ENCODE peak calls at places on chromosomes 7 and 10, in five cellular contexts. P, J, X, I and T are unnamed samples.

GRCh38 chr10:36783400-36783799 is 342.0 kb upstream of the ANKRD30A start:
- DNase-seq in P (no peak), J (no peak), X (no peak), I (no peak), T (no peak)

GRCh38 chr7:108604685-108605077 is 35.0 kb downstream of the DNAJB9 start:
- DNase-seq in P (no peak), J (no peak), X (no peak), I (no peak), T (no peak)

GRCh38 chr10:74153123-74153522 is 2.1 kb downstream of the ADK start:
- DNase-seq in P (no peak), J (no peak), X (no peak), I (no peak), T (no peak)

GRCh38 chr7:56007167-56007652 is 42.8 kb downstream of the NIPSNAP2 start:
- DNase-seq in P (no peak), J (no peak), X (no peak), I (peak), T (no peak)

GRCh38 chr10:61708841-61709240 is 46.1 kb downstream of the CABCOCO1 start:
- DNase-seq in P (no peak), J (no peak), X (no peak), I (no peak), T (no peak)

GRCh38 chr7:112176241-112176640 is 30.0 kb downstream of the DOCK4 start:
- DNase-seq in P (no peak), J (no peak), X (no peak), I (no peak), T (no peak)

GRCh38 chr7:137882261-137882668 is 35.5 kb upstream of the DGKI start:
- DNase-seq in P (peak), J (no peak), X (no peak), I (peak), T (peak)

GRCh38 chr10:2146079-2146478 is 408.8 kb upstream of the ADARB2 start:
- DNase-seq in P (no peak), J (no peak), X (no peak), I (no peak), T (no peak)

GRCh38 chr7:35007768-35008167 is 29.5 kb downstream of the DPY19L1 start:
- DNase-seq in P (no peak), J (no peak), X (no peak), I (no peak), T (no peak)